ENCODE peak calls at places on chromosomes 5 and 9, in six cellular contexts. V, I, P, T, H and L are unnamed samples.

GRCh38 chr5:150540615-150541396 is 32.9 kb downstream of the NDST1 start:
- DNase-seq in T (peak), H (peak), P (no peak), I (no peak), V (no peak), L (no peak)

GRCh38 chr9:120336021-120336752 is 243.8 kb downstream of the CDK5RAP2 start:
- DNase-seq in T (no peak), I (no peak), V (no peak), H (peak), P (no peak), L (no peak)

GRCh38 chr5:154793599-154794524 is 38.7 kb downstream of the LARP1 start:
- DNase-seq in V (no peak), T (no peak), H (peak), P (no peak), I (no peak), L (no peak)

GRCh38 chr5:50699737-50700136 is 33.3 kb downstream of the PARP8 start:
- DNase-seq in H (peak), I (no peak), V (no peak), P (no peak), T (no peak), L (no peak)

GRCh38 chr9:132740526-132741309 is 70.5 kb downstream of the GTF3C4 start:
- DNase-seq in I (no peak), P (no peak), H (no peak), T (no peak), V (no peak), L (no peak)

GRCh38 chr5:97635553-97635952 is 452.5 kb upstream of the RIOK2 start:
- DNase-seq in I (no peak), P (no peak), H (no peak), V (no peak), T (no peak), L (no peak)

GRCh38 chr5:37918420-37918819 is 78.6 kb upstream of the GDNF start:
- DNase-seq in P (no peak), I (no peak), T (no peak), V (no peak), H (peak), L (no peak)

GRCh38 chr9:93280661-93281259 is 96.8 kb downstream of the WNK2 start:
- DNase-seq in H (no peak), I (no peak), V (no peak), T (no peak), P (no peak), L (no peak)

GRCh38 chr5:122805481-122805880 is 30.6 kb downstream of the SNX2 start:
- DNase-seq in V (peak), H (peak), I (no peak), T (no peak), P (no peak), L (no peak)

GRCh38 chr5:77946381-77947050 is 170.4 kb upstream of the TBCA start:
- DNase-seq in I (no peak), H (no peak), P (no peak), V (no peak), T (no peak), L (peak)

GRCh38 chr5:38329132-38329715 is 70.9 kb downstream of the EGFLAM start:
- DNase-seq in V (peak), I (peak), T (no peak), P (no peak), H (no peak), L (no peak)

GRCh38 chr5:109718216-109718615 is 28.5 kb downstream of the MAN2A1 start:
- DNase-seq in T (no peak), I (no peak), P (no peak), H (no peak), V (no peak), L (peak)

GRCh38 chr9:70413427-70413797 is 1.0 kb downstream of the KLF9 start:
- DNase-seq in T (no peak), I (no peak), V (no peak), P (peak), H (no peak), L (no peak)

GRCh38 chr9:18105996-18106595 is 367.9 kb upstream of the ADAMTSL1 start:
- DNase-seq in V (no peak), H (no peak), I (no peak), T (no peak), P (no peak), L (no peak)

GRCh38 chr9:5611321-5612186 is 17.4 kb upstream of the RIC1 start:
- DNase-seq in V (no peak), H (no peak), P (no peak), I (no peak), T (no peak), L (no peak)

GRCh38 chr5:78716221-78716620 is 67.6 kb upstream of the LHFPL2 start:
- DNase-seq in P (no peak), H (peak), I (no peak), T (no peak), V (peak), L (no peak)

GRCh38 chr5:76082790-76083554 is at the start of gene SV2C:
- DNase-seq in P (no peak), H (no peak), T (no peak), V (peak), I (no peak), L (no peak)

GRCh38 chr9:15182003-15182695 is 124.9 kb downstream of the TTC39B start:
- DNase-seq in T (no peak), V (no peak), I (no peak), H (no peak), P (no peak), L (no peak)

GRCh38 chr9:123284658-123285057 is 16.3 kb upstream of the STRBP start:
- DNase-seq in V (no peak), I (no peak), T (no peak), H (no peak), P (no peak), L (no peak)

GRCh38 chr5:172548981-172549707 is 91.9 kb upstream of the NEURL1B start:
- DNase-seq in T (no peak), I (no peak), V (no peak), H (no peak), P (no peak), L (no peak)

GRCh38 chr9:34928921-34929320 is 29.2 kb upstream of the PHF24 start:
- DNase-seq in V (no peak), P (no peak), I (no peak), H (no peak), T (no peak), L (no peak)

GRCh38 chr5:15533124-15533893 is 33.3 kb downstream of the FBXL7 start:
- DNase-seq in T (no peak), V (no peak), P (no peak), I (no peak), H (peak), L (peak)

GRCh38 chr9:101791938-101792337 is 53.5 kb upstream of the GRIN3A start:
- DNase-seq in V (peak), P (peak), I (no peak), T (no peak), H (no peak), L (peak)

GRCh38 chr9:86122309-86122708 is 23.0 kb upstream of the GOLM1 start:
- DNase-seq in I (no peak), H (no peak), T (no peak), P (no peak), V (peak), L (no peak)

GRCh38 chr5:77008413-77008812 is 21.8 kb upstream of the AGGF1 start:
- DNase-seq in H (no peak), P (no peak), T (no peak), I (no peak), V (no peak), L (no peak)

GRCh38 chr9:109817846-109818472 is 38.0 kb downstream of the PALM2AKAP2 start:
- DNase-seq in I (peak), V (peak), P (no peak), H (peak), T (peak), L (peak)

GRCh38 chr9:27292646-27293045 is 4.3 kb downstream of the EQTN start:
- DNase-seq in T (peak), V (no peak), P (no peak), H (peak), I (no peak), L (no peak)

GRCh38 chr9:87327567-87328125 is 170.0 kb upstream of the DAPK1 start:
- DNase-seq in P (no peak), I (no peak), V (no peak), H (no peak), T (no peak), L (no peak)

GRCh38 chr9:114769664-114770063 is 36.2 kb downstream of the TNFSF15 start:
- DNase-seq in T (no peak), P (no peak), V (no peak), I (no peak), H (peak), L (no peak)

DNA sequence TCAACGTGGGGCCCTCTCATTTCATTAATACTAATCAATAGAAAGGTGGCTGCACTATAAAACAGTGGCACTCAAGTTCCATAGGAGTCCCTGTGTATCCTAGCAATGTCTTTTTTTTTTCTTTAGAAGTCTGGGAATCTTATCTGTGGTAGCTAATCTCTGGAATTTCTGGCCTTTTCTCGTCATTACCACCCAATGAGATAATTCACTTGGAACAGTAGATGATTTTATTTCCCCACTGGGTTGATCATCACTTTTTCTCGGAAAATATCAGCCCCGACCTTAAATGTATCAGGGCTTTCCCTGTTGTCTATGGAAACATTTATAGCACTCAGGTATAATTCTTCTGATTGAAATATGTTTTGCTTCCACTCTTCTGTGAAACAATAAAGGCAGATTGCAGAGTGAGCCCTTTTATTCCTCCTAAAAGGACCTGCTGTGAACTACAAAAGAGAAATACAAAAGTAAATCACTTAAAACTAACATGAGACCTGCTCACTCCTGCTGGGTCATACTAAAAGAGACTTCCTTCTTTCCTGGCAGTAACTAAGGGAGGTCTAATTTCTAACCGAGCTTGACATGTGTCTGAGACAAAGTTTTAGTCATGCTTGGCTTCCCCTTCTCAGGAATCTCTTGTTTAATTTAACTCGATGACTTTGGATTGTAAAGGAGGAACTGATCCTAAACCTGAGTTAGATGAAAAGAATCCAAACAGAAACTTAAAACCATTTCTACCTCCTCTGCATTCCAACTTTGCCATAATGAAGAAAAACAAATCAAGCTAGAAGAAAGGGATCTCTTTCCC is 86.5 kb upstream of the CDH6 start:
- DNase-seq in P (no peak), V (no peak), I (no peak), H (peak), T (no peak), L (peak)
- H3K4me3 ChIP-seq in P (no peak), V (no peak), I (no peak), H (no peak), T (no peak), L (no peak)

GRCh38 chr9:37027582-37028424 is 6.3 kb downstream of the PAX5 start:
- DNase-seq in H (peak), P (peak), T (peak), V (peak), I (peak), L (peak)

GRCh38 chr9:37030591-37030939 is 3.5 kb downstream of the PAX5 start:
- DNase-seq in I (no peak), P (no peak), T (no peak), H (no peak), V (no peak), L (no peak)

GRCh38 chr9:37028425-37029031 is 5.5 kb downstream of the PAX5 start:
- DNase-seq in H (no peak), I (no peak), T (no peak), P (no peak), V (no peak), L (no peak)

GRCh38 chr9:37029776-37030590 is 4.1 kb downstream of the PAX5 start:
- DNase-seq in T (no peak), P (no peak), I (no peak), H (no peak), V (no peak), L (no peak)

GRCh38 chr9:37029304-37029775 is 4.7 kb downstream of the PAX5 start:
- DNase-seq in P (no peak), H (no peak), V (no peak), T (no peak), I (no peak), L (no peak)
- H3K4me3 ChIP-seq in P (no peak), H (no peak), V (no peak), T (no peak), I (no peak), L (no peak)

GRCh38 chr5:127840198-127840524 is 137.0 kb downstream of the CCDC192 start:
- DNase-seq in P (no peak), T (no peak), V (no peak), I (no peak), H (no peak), L (no peak)
- H3K4me3 ChIP-seq in P (no peak), T (no peak), V (no peak), I (no peak), H (no peak), L (no peak)

DNA sequence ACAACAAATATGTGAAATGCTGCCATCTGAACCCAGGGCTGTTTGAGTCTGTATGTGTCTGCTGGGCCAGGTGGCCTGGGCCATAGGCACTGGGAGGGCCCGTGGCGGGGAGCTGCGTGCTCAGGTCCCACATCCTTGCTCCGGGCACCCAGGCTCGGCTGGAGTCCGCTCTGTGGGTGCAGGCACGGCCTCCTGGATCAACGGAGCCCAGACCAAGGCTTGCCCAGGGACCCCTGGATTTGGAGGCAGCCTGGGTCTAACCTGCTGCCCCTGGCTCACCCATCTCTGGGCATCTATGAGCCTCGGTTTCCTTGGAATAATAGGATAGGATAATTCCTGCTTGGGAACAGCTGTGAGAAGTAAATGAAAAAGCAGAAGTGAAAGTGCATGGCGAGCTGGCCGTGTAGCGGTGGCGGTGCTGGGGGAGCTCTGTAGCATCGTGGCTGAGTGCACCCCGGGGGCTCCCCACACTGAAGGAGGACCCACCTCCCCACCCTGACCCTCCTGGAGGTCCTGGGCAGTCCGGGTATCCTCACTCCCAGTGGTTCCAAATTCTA is 1.2 kb downstream of the CDHR2 start:
- DNase-seq in P (no peak), H (no peak), I (no peak), T (no peak), V (no peak), L (no peak)
- H3K4me3 ChIP-seq in P (no peak), H (no peak), I (peak), T (no peak), V (no peak), L (no peak)

GRCh38 chr5:95035891-95036675 is 248.8 kb downstream of the MCTP1 start:
- DNase-seq in P (no peak), T (no peak), V (no peak), H (no peak), I (no peak), L (no peak)

GRCh38 chr5:95043648-95044047 is 241.2 kb downstream of the MCTP1 start:
- DNase-seq in P (no peak), I (no peak), V (no peak), H (no peak), T (no peak), L (no peak)

GRCh38 chr5:95043234-95043633 is 241.7 kb downstream of the MCTP1 start:
- DNase-seq in V (no peak), P (no peak), T (no peak), I (no peak), H (no peak), L (no peak)

GRCh38 chr5:95044096-95044495 is 240.8 kb downstream of the MCTP1 start:
- DNase-seq in P (no peak), I (no peak), T (no peak), V (no peak), H (no peak), L (no peak)

GRCh38 chr5:95042040-95042439 is 242.9 kb downstream of the MCTP1 start:
- DNase-seq in V (no peak), H (no peak), P (no peak), T (no peak), I (no peak), L (no peak)
- H3K4me3 ChIP-seq in V (no peak), H (no peak), P (no peak), T (no peak), I (no peak), L (no peak)

DNA sequence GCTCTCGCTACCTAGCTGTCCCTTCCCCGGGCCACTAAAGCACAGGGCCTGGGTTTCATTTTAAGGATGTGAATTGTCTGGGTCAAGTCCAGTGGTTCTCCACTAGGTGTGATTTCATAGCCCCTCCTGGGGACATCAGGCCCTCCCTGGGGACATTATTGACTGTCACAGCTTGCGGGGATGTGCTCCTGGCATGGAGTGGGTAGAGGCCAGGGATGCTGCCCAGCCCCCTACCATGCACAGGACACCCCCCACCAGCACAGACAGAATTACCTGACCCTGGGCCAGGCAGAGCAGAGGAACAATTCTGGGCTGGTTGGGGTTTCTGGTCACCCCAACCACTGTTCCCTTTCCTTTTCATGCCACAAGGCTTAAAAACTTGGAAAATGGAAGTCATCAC is 4.1 kb downstream of the FAM78A start:
- DNase-seq in T (no peak), I (no peak), H (no peak), V (no peak), P (no peak), L (no peak)
- H3K4me3 ChIP-seq in T (no peak), I (no peak), H (no peak), V (no peak), P (peak), L (no peak)

GRCh38 chr5:43996221-43996620 is 393.0 kb downstream of the FGF10 start:
- DNase-seq in H (no peak), I (no peak), T (no peak), P (no peak), V (no peak), L (no peak)
- H3K4me3 ChIP-seq in H (no peak), I (no peak), T (no peak), P (no peak), V (no peak), L (no peak)

DNA sequence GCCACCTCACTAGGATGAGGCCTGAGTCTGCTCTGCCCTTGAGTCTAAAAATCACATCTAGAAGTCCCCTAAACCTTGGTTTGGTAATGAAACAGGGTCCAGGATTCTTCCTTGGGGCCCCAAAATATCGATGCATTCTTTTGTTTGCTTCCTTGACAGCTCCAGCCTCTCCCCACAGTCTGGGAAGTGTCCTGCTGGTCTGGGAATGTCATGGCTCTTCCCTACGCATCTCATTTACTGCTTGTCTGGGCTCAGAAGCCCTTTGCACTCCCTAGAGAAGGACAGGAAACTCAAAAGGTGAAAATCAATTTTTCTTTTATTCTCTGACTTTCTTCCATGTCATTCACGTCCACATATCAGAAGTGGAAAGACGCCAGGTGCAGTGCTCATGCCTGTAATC is 115.8 kb downstream of the DRD1 start:
- DNase-seq in H (no peak), T (no peak), I (no peak), P (no peak), V (no peak), L (no peak)
- H3K4me3 ChIP-seq in H (no peak), T (no peak), I (no peak), P (no peak), V (no peak), L (no peak)

DNA sequence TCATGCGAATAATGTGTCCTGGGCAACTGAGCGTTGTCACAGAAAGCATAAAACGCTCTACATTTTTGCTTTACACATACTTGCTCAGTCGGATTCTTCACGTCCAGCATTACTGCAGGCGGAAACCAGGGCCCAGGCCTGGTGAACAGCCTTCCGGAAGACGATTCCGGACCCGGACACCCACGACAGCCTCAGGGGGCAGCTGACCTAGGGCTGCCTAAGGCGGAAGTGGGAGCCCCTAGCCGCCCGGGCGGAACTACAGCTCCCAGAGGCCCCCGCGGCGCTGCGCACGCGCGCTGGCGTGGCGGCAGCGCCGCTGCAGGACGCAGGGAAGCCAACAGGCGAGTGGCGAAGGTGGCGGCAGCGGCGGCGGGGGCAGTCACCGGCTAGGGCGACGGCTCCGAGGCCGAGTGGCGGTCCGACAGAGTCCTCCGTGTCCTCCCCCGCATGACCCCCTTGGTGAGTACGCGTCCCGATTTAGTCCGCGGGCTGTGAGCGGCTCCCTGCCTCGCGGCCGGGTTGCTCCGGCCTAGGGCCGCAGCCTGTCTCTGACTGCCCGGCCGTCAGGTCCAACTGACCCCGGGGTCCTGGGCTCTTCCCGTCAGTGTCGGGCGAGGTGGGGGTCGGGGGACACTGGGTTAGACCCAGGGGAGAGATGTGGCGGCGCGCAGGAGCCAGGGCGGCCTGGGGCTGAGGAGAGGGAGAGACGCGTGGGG is at the start of gene GAPVD1:
- DNase-seq in V (peak), P (peak), I (no peak), H (peak), T (peak), L (no peak)
- H3K4me3 ChIP-seq in V (peak), P (peak), I (peak), H (peak), T (peak), L (peak)